ENCODE peak calls at places on chromosomes 7 and 10, in seven cellular contexts. A is uterus, T is PC-3, X is ascending aorta, M is HFF-Myc, Z is prostate gland, S is AG09309. Q is an unnamed sample.

GRCh38 chr10:98055875-98056516 is 25.6 kb upstream of the CRTAC1 start:
- DNase-seq in A (no peak), T (peak), X (no peak), M (peak), Z (no peak), S (no peak), Q (no peak)

GRCh38 chr10:120946497-120946896 is 95.3 kb downstream of the WDR11 start:
- DNase-seq in A (peak), T (no peak), X (no peak), M (no peak), Z (no peak), S (no peak), Q (no peak)

GRCh38 chr10:111158601-111159000 is 81.8 kb downstream of the ADRA2A start:
- DNase-seq in A (no peak), T (no peak), X (no peak), M (no peak), Z (no peak), S (no peak), Q (no peak)

GRCh38 chr10:91162495-91163268 is 57.8 kb upstream of the PCGF5 start:
- DNase-seq in A (peak), T (peak), X (no peak), M (no peak), Z (peak), S (no peak), Q (no peak)

GRCh38 chr10:95279042-95279820 is 11.6 kb downstream of the PDLIM1 start:
- DNase-seq in A (no peak), T (peak), X (no peak), M (peak), Z (no peak), S (no peak), Q (no peak)

GRCh38 chr10:118139321-118139720 is 92.6 kb upstream of the RAB11FIP2 start:
- DNase-seq in A (no peak), T (peak), X (no peak), M (no peak), Z (no peak), S (no peak), Q (no peak)

GRCh38 chr10:5013385-5013784 is 9.7 kb upstream of the AKR1C2 start:
- DNase-seq in A (no peak), T (peak), X (no peak), M (no peak), Z (no peak), S (no peak), Q (no peak)

GRCh38 chr10:31584098-31584631 is 265.1 kb downstream of the ZEB1 start:
- DNase-seq in A (no peak), T (no peak), X (no peak), M (no peak), Z (no peak), S (no peak), Q (no peak)

GRCh38 chr10:88687853-88688467 is 18.1 kb upstream of the LIPK start:
- DNase-seq in A (no peak), T (no peak), X (no peak), M (no peak), Z (no peak), S (no peak), Q (no peak)

GRCh38 chr7:1749864-1750466 is 79.9 kb downstream of the ELFN1 start:
- DNase-seq in A (no peak), T (no peak), X (no peak), M (no peak), Z (no peak), S (no peak), Q (no peak)

GRCh38 chr7:12839508-12840153 is 152.2 kb downstream of the ARL4A start:
- DNase-seq in A (no peak), T (peak), X (no peak), M (no peak), Z (no peak), S (no peak), Q (no peak)

GRCh38 chr10:77351386-77351785 is 286.2 kb downstream of the KCNMA1 start:
- DNase-seq in A (no peak), T (peak), X (no peak), M (no peak), Z (no peak), S (no peak), Q (peak)

DNA sequence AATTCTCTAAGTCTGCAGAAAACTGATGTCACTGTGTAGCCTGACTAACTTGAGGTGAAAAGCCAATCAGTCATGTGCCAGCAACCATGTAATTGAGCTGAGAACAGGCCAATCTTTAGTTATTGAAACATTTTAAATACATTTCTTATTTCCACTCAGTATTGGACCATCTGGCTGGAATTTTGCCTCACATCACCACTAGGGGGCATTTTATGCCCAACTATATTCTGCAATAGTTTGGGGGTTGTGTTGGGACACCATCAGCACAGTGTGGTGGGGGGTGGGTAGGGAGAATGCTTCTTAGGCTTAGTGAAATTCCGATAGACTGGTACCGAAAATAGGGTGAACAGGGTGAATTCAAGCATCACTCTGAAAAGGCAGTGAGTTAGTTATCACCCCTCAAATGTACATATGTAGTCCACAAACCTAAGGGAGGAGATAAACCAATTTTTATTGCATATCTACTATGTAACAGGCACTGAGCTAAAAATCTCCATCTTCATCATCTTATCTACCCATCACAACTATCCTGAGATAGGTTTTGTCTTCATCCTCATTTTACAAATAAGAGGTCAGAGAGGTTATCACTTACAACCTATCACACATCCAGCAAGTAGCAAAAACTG is 17.8 kb downstream of the NPSR1 start:
- DNase-seq in A (no peak), T (peak), X (no peak), M (no peak), Z (no peak), S (no peak), Q (no peak)
- TF ChIP-seq CTCF in A (no peak), T (peak), X (peak), M (peak), Z (no peak), S (peak), Q (peak)

GRCh38 chr7:128206747-128207500 is 34.2 kb upstream of the LEP start:
- DNase-seq in A (no peak), T (no peak), X (no peak), M (no peak), Z (no peak), S (no peak), Q (no peak)

GRCh38 chr7:128204455-128204854 is 36.6 kb upstream of the LEP start:
- DNase-seq in A (no peak), T (no peak), X (no peak), M (no peak), Z (no peak), S (no peak), Q (no peak)

GRCh38 chr7:128205068-128205467 is 36.0 kb upstream of the LEP start:
- DNase-seq in A (no peak), T (no peak), X (no peak), M (no peak), Z (no peak), S (no peak), Q (no peak)

GRCh38 chr7:128207609-128208008 is 33.5 kb upstream of the LEP start:
- DNase-seq in A (no peak), T (no peak), X (no peak), M (no peak), Z (no peak), S (no peak), Q (no peak)

GRCh38 chr7:128206017-128206746 is 34.9 kb upstream of the LEP start:
- DNase-seq in A (no peak), T (no peak), X (no peak), M (no peak), Z (no peak), S (no peak), Q (no peak)
- TF ChIP-seq CTCF in A (no peak), T (no peak), X (no peak), M (no peak), Z (no peak), S (no peak), Q (no peak)

GRCh38 chr10:42428534-42428933 is 209.8 kb downstream of the ZNF33B start:
- DNase-seq in A (no peak), T (peak), X (no peak), M (peak), Z (no peak), S (no peak), Q (no peak)
- TF ChIP-seq CTCF in A (no peak), T (peak), X (peak), M (peak), Z (no peak), S (peak), Q (peak)

GRCh38 chr10:122113161-122113944 is 124.4 kb downstream of the TACC2 start:
- DNase-seq in A (peak), T (peak), X (peak), M (no peak), Z (peak), S (no peak), Q (no peak)
- TF ChIP-seq CTCF in A (peak), T (peak), X (peak), M (peak), Z (no peak), S (peak), Q (peak)

Q was measured in AG09319.